ENCODE peak calls at places on chromosome 16, in nine cellular contexts. D is heart left ventricle, G is ovary, H is sigmoid colon, B is tibial nerve, K is stomach, X is body of pancreas, V is suprapubic skin, I is prostate gland. L is an unnamed sample.

GRCh38 chr16:70715113-70715711 is 29.4 kb upstream of the MTSS2 start:
- DNase-seq in X (peak; percentile 81), K (peak; percentile 41), H (peak; percentile 98), D (peak; percentile 90), G (peak; percentile 89), B (peak; percentile 42), I (peak; percentile 84), V (no peak), L (peak; percentile 99)

GRCh38 chr16:60945225-60945624 is 1091.0 kb downstream of the CDH8 start:
- DNase-seq in G (no peak), B (no peak), V (no peak), X (no peak), H (no peak), D (no peak), K (no peak), I (no peak), L (no peak)

GRCh38 chr16:52439171-52439701 is 107.7 kb downstream of the TOX3 start:
- DNase-seq in H (no peak), D (peak; percentile 38), G (no peak), V (no peak), K (no peak), X (no peak), I (no peak), B (no peak), L (no peak)

GRCh38 chr16:57452021-57452420 is 4.7 kb downstream of the COQ9 start:
- DNase-seq in D (no peak), X (no peak), B (no peak), H (no peak), I (no peak), K (no peak), V (no peak), G (no peak), L (no peak)

GRCh38 chr16:47247691-47248090 is 103.9 kb upstream of the NETO2 start:
- DNase-seq in H (no peak), B (no peak), D (no peak), V (no peak), X (no peak), K (no peak), I (no peak), G (no peak), L (no peak)

GRCh38 chr16:73024571-73025105 is 23.3 kb downstream of the ZFHX3 start:
- DNase-seq in X (peak; percentile 6), K (no peak), D (no peak), B (no peak), G (no peak), I (no peak), H (peak; percentile 56), V (no peak), L (no peak)

GRCh38 chr16:47574091-47575054 is 113.2 kb downstream of the PHKB start:
- DNase-seq in H (no peak), B (no peak), D (no peak), V (no peak), G (no peak), I (no peak), K (no peak), X (no peak), L (no peak)

GRCh38 chr16:77531741-77532140 is 96.9 kb upstream of the ADAMTS18 start:
- DNase-seq in K (no peak), I (no peak), B (no peak), X (no peak), V (no peak), G (no peak), D (no peak), H (no peak), L (no peak)

GRCh38 chr16:1433263-1433560 is 2.3 kb downstream of the PERCC1 start:
- DNase-seq in X (no peak), B (no peak), K (no peak), D (no peak), G (no peak), V (no peak), I (no peak), H (no peak), L (no peak)

GRCh38 chr16:86499889-86500707 is 10.2 kb upstream of the FOXF1 start:
- DNase-seq in D (peak; percentile 42), V (no peak), K (no peak), G (no peak), X (no peak), I (no peak), H (peak; percentile 83), B (no peak), L (no peak)

GRCh38 chr16:47638175-47638574 is 177.0 kb downstream of the PHKB start:
- DNase-seq in V (no peak), K (no peak), H (no peak), G (no peak), D (no peak), X (no peak), B (no peak), I (no peak), L (no peak)

GRCh38 chr16:505479-506245 is 21.9 kb upstream of the CAPN15 start:
- DNase-seq in D (no peak), I (no peak), G (no peak), X (no peak), V (no peak), H (no peak), K (no peak), B (no peak), L (no peak)

GRCh38 chr16:11161439-11161838 is 94.6 kb downstream of the SOCS1 start:
- DNase-seq in I (no peak), G (no peak), D (no peak), K (no peak), X (no peak), V (no peak), H (no peak), B (no peak), L (no peak)

GRCh38 chr16:11163761-11164261 is 92.2 kb downstream of the SOCS1 start:
- DNase-seq in G (no peak), H (no peak), B (no peak), V (no peak), D (no peak), X (no peak), K (no peak), I (no peak), L (no peak)

GRCh38 chr16:11160676-11161115 is 95.3 kb downstream of the SOCS1 start:
- DNase-seq in K (no peak), D (no peak), V (no peak), X (no peak), H (no peak), B (no peak), G (no peak), I (no peak), L (no peak)

GRCh38 chr16:11162571-11163268 is 93.3 kb downstream of the SOCS1 start:
- DNase-seq in V (no peak), I (no peak), B (no peak), D (no peak), K (no peak), G (no peak), X (no peak), H (no peak), L (peak; percentile 66)

DNA sequence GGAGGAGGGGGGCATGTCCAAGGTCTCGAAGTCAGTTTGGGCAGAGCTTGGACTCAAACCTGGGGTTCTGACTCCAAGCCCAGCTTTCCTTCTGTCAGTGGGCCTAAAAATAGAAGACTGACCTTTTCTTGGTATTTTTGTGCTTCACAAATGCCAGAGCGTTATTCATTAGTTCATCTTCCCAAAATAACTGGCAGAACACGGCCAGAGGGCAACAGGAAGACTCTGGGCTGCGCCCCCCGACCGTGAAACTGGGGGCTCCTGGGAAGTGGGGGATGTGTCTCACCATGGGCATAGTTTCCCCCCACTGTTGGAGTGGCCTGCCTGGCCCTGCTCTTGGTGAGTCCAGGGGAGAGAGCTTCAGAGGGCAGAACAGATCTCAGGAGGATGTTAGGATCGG is 94.0 kb downstream of the SOCS1 start:
- DNase-seq in B (no peak), I (no peak), K (no peak), X (no peak), D (no peak), H (no peak), G (peak; percentile 56), V (no peak), L (peak; percentile 35)
- TF ChIP-seq CTCF in B (no peak), I (no peak), K (no peak), X (no peak), D (no peak), H (no peak), G (no peak), V (no peak), L (no peak)

GRCh38 chr16:27363797-27364196 is 38.2 kb upstream of the IL21R start:
- DNase-seq in H (peak; percentile 76), K (peak; percentile 84), B (no peak), I (peak; percentile 27), X (peak; percentile 74), G (peak; percentile 37), D (no peak), V (no peak), L (peak; percentile 76)

GRCh38 chr16:27364493-27365141 is 37.4 kb upstream of the IL21R start:
- DNase-seq in H (no peak), I (peak; percentile 67), X (peak; percentile 78), V (no peak), K (peak; percentile 62), D (no peak), B (no peak), G (no peak), L (no peak)

GRCh38 chr16:27366687-27367462 is 35.1 kb upstream of the IL21R start:
- DNase-seq in D (no peak), I (no peak), H (peak; percentile 72), X (no peak), V (no peak), B (no peak), G (no peak), K (no peak), L (no peak)

GRCh38 chr16:27363246-27363632 is 38.7 kb upstream of the IL21R start:
- DNase-seq in B (no peak), K (no peak), X (no peak), H (no peak), G (no peak), V (no peak), D (no peak), I (no peak), L (no peak)

GRCh38 chr16:27365142-27366089 is 36.6 kb upstream of the IL21R start:
- DNase-seq in K (no peak), G (no peak), D (no peak), I (no peak), X (peak; percentile 26), H (no peak), B (no peak), V (no peak), L (no peak)
- TF ChIP-seq POLR2A in K (no peak), G (no peak), D (no peak), I (no peak), X (no peak), H (no peak), B (no peak), V (no peak), L (no peak)

DNA sequence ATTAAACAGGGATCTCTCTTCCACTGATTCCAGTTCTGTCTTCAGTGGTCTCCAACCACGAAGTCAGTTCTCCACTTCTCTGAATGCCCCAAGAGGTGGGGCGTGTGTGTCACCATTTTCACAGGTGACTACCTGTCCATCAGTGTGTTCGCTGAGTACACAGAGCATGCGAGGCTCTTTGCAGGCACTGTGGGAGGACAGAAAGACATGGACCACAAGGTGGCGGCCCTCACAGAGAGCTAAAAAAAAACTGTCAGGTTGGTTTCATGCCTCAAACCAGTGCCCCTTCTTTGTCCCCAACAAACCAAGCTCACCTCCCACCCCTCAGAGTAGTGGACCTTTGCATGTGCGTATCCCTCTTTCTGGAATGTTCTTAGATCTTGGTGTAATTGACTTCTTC is 13.8 kb downstream of the EMP2 start:
- DNase-seq in H (no peak), X (no peak), G (no peak), V (no peak), B (no peak), I (no peak), D (no peak), K (no peak), L (no peak)
- TF ChIP-seq CTCF in H (no peak), X (no peak), G (no peak), V (no peak), B (no peak), I (no peak), D (no peak), K (no peak), L (no peak)

GRCh38 chr16:67993207-67994036 is 5.9 kb downstream of the DPEP2 start:
- DNase-seq in B (peak; percentile 54), V (peak; percentile 88), D (peak; percentile 92), X (peak; percentile 80), G (peak; percentile 80), H (peak; percentile 90), K (peak; percentile 82), I (peak; percentile 44), L (peak; percentile 68)
- TF ChIP-seq POLR2A in B (peak; percentile 20), V (no peak), D (no peak), X (no peak), G (no peak), H (no peak), K (no peak), I (no peak), L (no peak)